ENCODE peak calls at places on chromosomes 2 and 18, in five cellular contexts. G is breast epithelium, U is caudate nucleus, K is A549, A is SW 1271. Q is an unnamed sample.

GRCh38 chr2:109707281-109708147 is 86.6 kb upstream of the RGPD5 start:
- DNase-seq in U (no peak), K (no peak), G (no peak), A (no peak), Q (no peak)

GRCh38 chr18:63677490-63678225 is 16.0 kb upstream of the SERPINB3 start:
- DNase-seq in U (no peak), K (no peak), A (no peak), G (no peak), Q (no peak)

GRCh38 chr2:150143087-150143536 is 344.4 kb downstream of the RND3 start:
- DNase-seq in K (no peak), A (no peak), G (no peak), U (no peak), Q (no peak)

GRCh38 chr2:38194751-38195150 is 118.8 kb upstream of the CYP1B1 start:
- DNase-seq in K (no peak), U (no peak), A (no peak), G (no peak), Q (no peak)

GRCh38 chr2:171431677-171432167 is 2.1 kb downstream of the METTL8 start:
- DNase-seq in G (no peak), K (no peak), U (no peak), A (no peak), Q (no peak)

GRCh38 chr2:64581777-64582539 is 57.8 kb downstream of the AFTPH start:
- DNase-seq in A (no peak), K (no peak), U (no peak), G (no peak), Q (no peak)

GRCh38 chr2:197909377-197909776 is 105.0 kb downstream of the PLCL1 start:
- DNase-seq in U (no peak), G (no peak), K (no peak), A (no peak), Q (peak; percentile 58)

GRCh38 chr2:159438284-159438683 is 151.8 kb upstream of the WDSUB1 start:
- DNase-seq in A (no peak), G (no peak), K (no peak), U (no peak), Q (no peak)

Q was measured in ELF-1.